ENCODE peak calls at places on chromosomes 4 and X, in four cellular contexts. F is GM12891, N is GM12878, D is K562. U is an unnamed sample.

GRCh38 chrX:136694491-136695087 is 46.6 kb downstream of the CD40LG start:
- DNase-seq in N (no peak), F (no peak), D (peak; percentile 48), U (peak; percentile 24)

GRCh38 chr4:40995850-40996249 is 218.5 kb downstream of the APBB2 start:
- DNase-seq in N (no peak), F (no peak), D (no peak), U (no peak)

GRCh38 chr4:33649015-33649414 is 2595.3 kb downstream of the ARAP2 start:
- DNase-seq in N (no peak), F (no peak), D (no peak), U (no peak)

GRCh38 chr4:40530961-40531635 is 98.6 kb downstream of the RBM47 start:
- DNase-seq in N (no peak), D (peak; percentile 85), F (no peak), U (no peak)

GRCh38 chrX:46333550-46333949 is 211.7 kb downstream of the ZNF674 start:
- DNase-seq in N (no peak), F (no peak), D (no peak), U (no peak)

GRCh38 chr4:153257151-153257620 is 52.9 kb downstream of the TRIM2 start:
- DNase-seq in N (no peak), F (no peak), D (no peak), U (no peak)

GRCh38 chr4:126907389-126907788 is 725.4 kb upstream of the INTU start:
- DNase-seq in N (no peak), F (no peak), D (no peak), U (no peak)

GRCh38 chr4:87032884-87033533 is 98.2 kb downstream of the AFF1 start:
- DNase-seq in D (no peak), F (no peak), N (no peak), U (no peak)

GRCh38 chr4:113921089-113921842 is 58.2 kb downstream of the ARSJ start:
- DNase-seq in N (no peak), D (no peak), F (no peak), U (no peak)

GRCh38 chrX:121975666-121976065 is 928.3 kb downstream of the GLUD2 start:
- DNase-seq in N (no peak), D (no peak), F (no peak), U (no peak)

GRCh38 chr4:183256756-183257385 is 63.2 kb downstream of the CLDN22 start:
- DNase-seq in F (peak; percentile 21), N (no peak), D (peak; percentile 69), U (peak; percentile 30)

GRCh38 chr4:146317783-146318182 is 103.4 kb downstream of the REELD1 start:
- DNase-seq in F (no peak), D (no peak), N (no peak), U (no peak)

GRCh38 chr4:146315184-146315583 is 100.8 kb downstream of the REELD1 start:
- DNase-seq in F (no peak), D (no peak), N (no peak), U (no peak)

GRCh38 chr4:146318894-146319293 is 104.6 kb downstream of the REELD1 start:
- DNase-seq in D (no peak), F (no peak), N (no peak), U (no peak)
- TF ChIP-seq SPI1 in D (no peak), F (no peak), N (no peak), U (no peak)

GRCh38 chrX:71867680-71868079 is 43.0 kb upstream of the NHSL2 start:
- DNase-seq in F (no peak), D (no peak), N (no peak), U (no peak)
- TF ChIP-seq SPI1 in F (no peak), D (no peak), N (no peak), U (no peak)

DNA sequence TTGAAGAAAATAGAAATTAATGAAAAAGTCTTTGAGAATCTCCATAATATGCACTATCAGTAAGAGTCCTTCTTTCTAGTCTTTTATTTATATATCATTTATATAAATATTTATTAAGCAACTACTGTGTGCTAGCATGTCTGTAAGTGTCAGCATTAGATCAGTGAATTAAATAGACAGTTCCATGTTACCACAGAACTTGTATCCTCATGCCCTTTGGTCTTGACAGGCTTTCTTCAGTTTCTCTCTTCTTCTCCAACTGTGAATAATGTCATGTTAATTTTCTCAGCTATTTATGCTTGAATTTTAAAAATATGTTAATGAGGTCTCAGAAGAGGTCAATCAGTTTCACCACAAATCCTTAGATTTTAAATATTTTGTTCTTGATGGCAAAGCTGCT is 389.6 kb upstream of the TRAM1L1 start:
- DNase-seq in F (no peak), N (no peak), D (no peak), U (no peak)
- TF ChIP-seq SPI1 in F (no peak), N (no peak), D (no peak), U (no peak)

GRCh38 chr4:107603430-107603829 is 116.6 kb downstream of the PAPSS1 start:
- DNase-seq in F (no peak), N (no peak), D (no peak), U (no peak)
- TF ChIP-seq SPI1 in F (no peak), N (no peak), D (no peak), U (no peak)